ENCODE peak calls at places on chromosome 15, in nine cellular contexts. One of them, this sample, is unnamed.

GRCh38 chr15:25693321-25694237 is 169.5 kb downstream of the ATP10A start:
- DNase-seq in HEK293T: peak
- DNase-seq in H9: peak
- DNase-seq in lung microvascular endothelial cell: no peak
- DNase-seq in CD8-positive, alpha-beta memory T cell: no peak
- DNase-seq in Right ventricle myocardium superior: peak
- DNase-seq in head of caudate nucleus: peak
- DNase-seq in NCI-H526: peak
- DNase-seq in glomerular endothelial cell: no peak
- DNase-seq in this sample: peak

GRCh38 chr15:69074011-69074842 is 59.7 kb downstream of the NOX5 start:
- DNase-seq in lung microvascular endothelial cell: peak
- DNase-seq in CD8-positive, alpha-beta memory T cell: no peak
- DNase-seq in head of caudate nucleus: peak
- DNase-seq in NCI-H526: peak
- DNase-seq in HEK293T: peak
- DNase-seq in H9: peak
- DNase-seq in Right ventricle myocardium superior: peak
- DNase-seq in glomerular endothelial cell: no peak
- DNase-seq in this sample: peak

GRCh38 chr15:29018406-29018805 is 132.6 kb downstream of the APBA2 start:
- DNase-seq in head of caudate nucleus: no peak
- DNase-seq in lung microvascular endothelial cell: no peak
- DNase-seq in Right ventricle myocardium superior: no peak
- DNase-seq in H9: peak
- DNase-seq in glomerular endothelial cell: no peak
- DNase-seq in NCI-H526: peak
- DNase-seq in HEK293T: no peak
- DNase-seq in CD8-positive, alpha-beta memory T cell: no peak
- DNase-seq in this sample: no peak

GRCh38 chr15:48541659-48542334 is 103.7 kb downstream of the FBN1 start:
- DNase-seq in Right ventricle myocardium superior: peak
- DNase-seq in head of caudate nucleus: peak
- DNase-seq in H9: no peak
- DNase-seq in HEK293T: no peak
- DNase-seq in NCI-H526: no peak
- DNase-seq in CD8-positive, alpha-beta memory T cell: no peak
- DNase-seq in lung microvascular endothelial cell: peak
- DNase-seq in glomerular endothelial cell: no peak
- DNase-seq in this sample: peak

GRCh38 chr15:69685524-69686452 is 233.2 kb downstream of the RPLP1 start:
- DNase-seq in head of caudate nucleus: no peak
- DNase-seq in H9: no peak
- DNase-seq in lung microvascular endothelial cell: no peak
- DNase-seq in glomerular endothelial cell: no peak
- DNase-seq in Right ventricle myocardium superior: no peak
- DNase-seq in NCI-H526: peak
- DNase-seq in HEK293T: no peak
- DNase-seq in CD8-positive, alpha-beta memory T cell: no peak
- DNase-seq in this sample: no peak

GRCh38 chr15:50506121-50506520 is 40.3 kb downstream of the USP50 start:
- DNase-seq in lung microvascular endothelial cell: no peak
- DNase-seq in glomerular endothelial cell: no peak
- DNase-seq in HEK293T: peak
- DNase-seq in NCI-H526: no peak
- DNase-seq in head of caudate nucleus: peak
- DNase-seq in CD8-positive, alpha-beta memory T cell: no peak
- DNase-seq in Right ventricle myocardium superior: no peak
- DNase-seq in H9: peak
- DNase-seq in this sample: no peak

GRCh38 chr15:45456212-45457106 is 66.1 kb downstream of the SLC30A4 start:
- DNase-seq in CD8-positive, alpha-beta memory T cell: peak
- DNase-seq in glomerular endothelial cell: peak
- DNase-seq in lung microvascular endothelial cell: peak
- DNase-seq in NCI-H526: no peak
- DNase-seq in Right ventricle myocardium superior: no peak
- DNase-seq in HEK293T: peak
- DNase-seq in head of caudate nucleus: no peak
- DNase-seq in H9: no peak
- DNase-seq in this sample: peak

GRCh38 chr15:24848050-24848449 is 106.7 kb upstream of the SNRPN start:
- DNase-seq in NCI-H526: no peak
- DNase-seq in glomerular endothelial cell: no peak
- DNase-seq in HEK293T: no peak
- DNase-seq in lung microvascular endothelial cell: no peak
- DNase-seq in Right ventricle myocardium superior: peak
- DNase-seq in CD8-positive, alpha-beta memory T cell: no peak
- DNase-seq in head of caudate nucleus: peak
- DNase-seq in H9: peak
- DNase-seq in this sample: peak

GRCh38 chr15:73924258-73924921 is 1.9 kb upstream of the LOXL1 start:
- DNase-seq in Right ventricle myocardium superior: peak
- DNase-seq in glomerular endothelial cell: peak
- DNase-seq in lung microvascular endothelial cell: peak
- DNase-seq in CD8-positive, alpha-beta memory T cell: no peak
- DNase-seq in NCI-H526: no peak
- DNase-seq in HEK293T: no peak
- DNase-seq in H9: no peak
- DNase-seq in head of caudate nucleus: peak
- DNase-seq in this sample: peak

GRCh38 chr15:33104276-33104675 is 90.2 kb downstream of the FMN1 start:
- DNase-seq in lung microvascular endothelial cell: peak
- DNase-seq in H9: no peak
- DNase-seq in HEK293T: no peak
- DNase-seq in NCI-H526: peak
- DNase-seq in Right ventricle myocardium superior: no peak
- DNase-seq in head of caudate nucleus: no peak
- DNase-seq in CD8-positive, alpha-beta memory T cell: no peak
- DNase-seq in glomerular endothelial cell: no peak
- DNase-seq in this sample: peak